ENCODE peak calls at places on chromosome 1, in eight cellular contexts. H is stimulated activated CD8-positive, alpha-beta memory T cell treated with anti-CD3 and anti-CD28 coated beads, Interleukin-4, amount 100 ng/mL, for 1 hour; O is NCI-H2081; Z is activated CD4-positive, alpha-beta T cell treated with anti-CD3 and anti-CD28 coated beads for 36 hours; X is neuronal stem cell; M is Kasumi-1; L is A172; N is activated CD8-positive, alpha-beta memory T cell treated with anti-CD3 and anti-CD28 coated beads for 4 hours. U is an unnamed sample.

GRCh38 chr1:157312270-157312812 is 174.1 kb upstream of the ETV3 start:
- DNase-seq in H (no peak), O (no peak), Z (no peak), X (no peak), M (no peak), L (no peak), N (no peak), U (no peak)

GRCh38 chr1:222909586-222909985 is 94.7 kb downstream of the DISP1 start:
- DNase-seq in H (no peak), O (no peak), Z (no peak), X (no peak), M (no peak), L (no peak), N (no peak), U (no peak)

GRCh38 chr1:46948629-46949282 is 7.5 kb upstream of the CYP4A11 start:
- DNase-seq in H (no peak), O (no peak), Z (no peak), X (no peak), M (no peak), L (peak; percentile 15), N (no peak), U (no peak)

GRCh38 chr1:120178799-120179419 is 2.6 kb upstream of the SEC22B start:
- DNase-seq in H (no peak), O (no peak), Z (no peak), X (peak; percentile 8), M (no peak), L (no peak), N (no peak), U (no peak)

GRCh38 chr1:119347858-119348257 is 20.7 kb upstream of the HAO2 start:
- DNase-seq in H (no peak), O (no peak), Z (peak; percentile 21), X (no peak), M (no peak), L (no peak), N (no peak), U (no peak)

GRCh38 chr1:220684890-220685289 is 5.3 kb upstream of the C1orf115 start:
- DNase-seq in H (no peak), O (no peak), Z (no peak), X (no peak), M (peak; percentile 6), L (no peak), N (no peak), U (no peak)

GRCh38 chr1:206117151-206117948 is at the start of gene AVPR1B:
- DNase-seq in H (no peak), O (peak; percentile 77), Z (peak; percentile 68), X (peak; percentile 43), M (no peak), L (peak; percentile 18), N (no peak), U (no peak)

GRCh38 chr1:187844313-187844712 is 1015.6 kb downstream of the PLA2G4A start:
- DNase-seq in H (no peak), O (no peak), Z (no peak), X (no peak), M (no peak), L (no peak), N (no peak), U (no peak)

GRCh38 chr1:153545067-153546055 is at the start of gene S100A4:
- DNase-seq in H (peak; percentile 56), O (peak; percentile 78), Z (peak; percentile 97), X (peak; percentile 85), M (peak; percentile 90), L (peak; percentile 98), N (peak; percentile 74), U (peak; percentile 79)

GRCh38 chr1:2179283-2180013 is 15.1 kb downstream of the FAAP20 start:
- DNase-seq in H (no peak), O (peak; percentile 41), Z (no peak), X (no peak), M (no peak), L (no peak), N (no peak), U (no peak)

U was measured in activated T-helper 1 cell treated with anti-CD3 and anti-CD28 coated beads, Interleukin-2, amount 50 U/mL, for 16 hours.